ENCODE peak calls at places on chromosomes 6 and 20, in four cellular contexts. One of them, this sample, is unnamed. For H3K4me1, the result is how much of the 10 kb centered on the place peaks cover.

GRCh38 chr6:113122060-113122459 is 735.1 kb upstream of the MARCKS start:
- DNase-seq in esophagus muscularis mucosa: no peak
- DNase-seq in tibial nerve: no peak
- DNase-seq in GM23248: peak
- DNase-seq in this sample: no peak

GRCh38 chr20:955111-955510 is 39.0 kb upstream of the ANGPT4 start:
- DNase-seq in esophagus muscularis mucosa: no peak
- DNase-seq in tibial nerve: no peak
- DNase-seq in GM23248: no peak
- DNase-seq in this sample: no peak

GRCh38 chr20:18688676-18689075 is 100.8 kb downstream of the DTD1 start:
- DNase-seq in esophagus muscularis mucosa: no peak
- DNase-seq in tibial nerve: no peak
- DNase-seq in GM23248: no peak
- DNase-seq in this sample: no peak

GRCh38 chr6:169783971-169784930 is 32.8 kb downstream of the ERMARD start:
- DNase-seq in esophagus muscularis mucosa: no peak
- DNase-seq in tibial nerve: no peak
- DNase-seq in GM23248: no peak
- DNase-seq in this sample: no peak

GRCh38 chr6:92371809-92372208 is 1047.5 kb downstream of the EPHA7 start:
- DNase-seq in esophagus muscularis mucosa: no peak
- DNase-seq in tibial nerve: no peak
- DNase-seq in GM23248: no peak
- DNase-seq in this sample: no peak

GRCh38 chr6:137873273-137873762 is 6.3 kb downstream of the TNFAIP3 start:
- DNase-seq in esophagus muscularis mucosa: no peak
- DNase-seq in tibial nerve: peak
- DNase-seq in GM23248: peak
- DNase-seq in this sample: no peak

GRCh38 chr6:21887301-21888185 is 294.0 kb downstream of the SOX4 start:
- DNase-seq in esophagus muscularis mucosa: no peak
- DNase-seq in tibial nerve: no peak
- DNase-seq in GM23248: no peak
- DNase-seq in this sample: no peak

GRCh38 chr6:71468841-71469750 is 180.5 kb downstream of the OGFRL1 start:
- DNase-seq in esophagus muscularis mucosa: no peak
- DNase-seq in tibial nerve: no peak
- DNase-seq in GM23248: peak
- DNase-seq in this sample: no peak

GRCh38 chr6:81450180-81450579 is 302.3 kb downstream of the TENT5A start:
- DNase-seq in esophagus muscularis mucosa: no peak
- DNase-seq in tibial nerve: no peak
- DNase-seq in GM23248: peak
- DNase-seq in this sample: no peak

GRCh38 chr6:110017306-110017705 is 39.2 kb downstream of the GPR6 start:
- DNase-seq in esophagus muscularis mucosa: peak
- DNase-seq in tibial nerve: no peak
- DNase-seq in GM23248: no peak
- DNase-seq in this sample: no peak

GRCh38 chr6:110018486-110018885 is 40.4 kb downstream of the GPR6 start:
- DNase-seq in esophagus muscularis mucosa: no peak
- DNase-seq in tibial nerve: no peak
- DNase-seq in GM23248: no peak
- DNase-seq in this sample: no peak

GRCh38 chr6:110015206-110015605 is 37.1 kb downstream of the GPR6 start:
- DNase-seq in esophagus muscularis mucosa: no peak
- DNase-seq in tibial nerve: no peak
- DNase-seq in GM23248: no peak
- DNase-seq in this sample: no peak

GRCh38 chr6:110017946-110018345 is 39.8 kb downstream of the GPR6 start:
- DNase-seq in esophagus muscularis mucosa: peak
- DNase-seq in tibial nerve: no peak
- DNase-seq in GM23248: no peak
- DNase-seq in this sample: no peak

GRCh38 chr6:110013396-110013795 is 35.3 kb downstream of the GPR6 start:
- DNase-seq in esophagus muscularis mucosa: no peak
- DNase-seq in tibial nerve: no peak
- DNase-seq in GM23248: no peak
- DNase-seq in this sample: no peak
- H3K4me3 ChIP-seq in esophagus muscularis mucosa: no peak
- H3K4me3 ChIP-seq in tibial nerve: no peak
- H3K4me3 ChIP-seq in GM23248: no peak
- H3K4me3 ChIP-seq in this sample: no peak

DNA sequence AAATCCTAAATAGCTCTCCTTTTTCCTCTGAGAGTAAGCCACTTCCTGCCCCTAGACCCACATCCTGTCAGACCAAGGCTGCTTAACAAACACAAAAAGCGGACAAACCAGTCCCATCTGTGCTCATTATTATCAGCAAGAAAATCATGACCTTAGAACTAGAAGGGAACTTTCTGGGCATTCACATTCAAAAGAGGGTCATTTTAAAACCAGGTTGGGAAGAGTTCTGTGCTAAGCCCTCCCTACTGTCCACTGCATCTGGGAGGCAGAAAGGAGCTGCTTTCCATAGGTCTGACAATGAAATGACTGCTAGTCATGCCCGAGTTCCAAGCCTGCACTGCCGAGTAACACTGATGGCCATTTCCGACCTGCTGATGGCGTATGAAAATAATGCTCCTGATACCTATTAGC is 15.4 kb downstream of the EZR start:
- DNase-seq in esophagus muscularis mucosa: no peak
- DNase-seq in tibial nerve: no peak
- DNase-seq in GM23248: no peak
- DNase-seq in this sample: no peak
- H3K4me1 ChIP-seq in esophagus muscularis mucosa: half or more
- H3K4me1 ChIP-seq in tibial nerve: half or more
- H3K4me1 ChIP-seq in GM23248: under half
- H3K4me1 ChIP-seq in this sample: under half

DNA sequence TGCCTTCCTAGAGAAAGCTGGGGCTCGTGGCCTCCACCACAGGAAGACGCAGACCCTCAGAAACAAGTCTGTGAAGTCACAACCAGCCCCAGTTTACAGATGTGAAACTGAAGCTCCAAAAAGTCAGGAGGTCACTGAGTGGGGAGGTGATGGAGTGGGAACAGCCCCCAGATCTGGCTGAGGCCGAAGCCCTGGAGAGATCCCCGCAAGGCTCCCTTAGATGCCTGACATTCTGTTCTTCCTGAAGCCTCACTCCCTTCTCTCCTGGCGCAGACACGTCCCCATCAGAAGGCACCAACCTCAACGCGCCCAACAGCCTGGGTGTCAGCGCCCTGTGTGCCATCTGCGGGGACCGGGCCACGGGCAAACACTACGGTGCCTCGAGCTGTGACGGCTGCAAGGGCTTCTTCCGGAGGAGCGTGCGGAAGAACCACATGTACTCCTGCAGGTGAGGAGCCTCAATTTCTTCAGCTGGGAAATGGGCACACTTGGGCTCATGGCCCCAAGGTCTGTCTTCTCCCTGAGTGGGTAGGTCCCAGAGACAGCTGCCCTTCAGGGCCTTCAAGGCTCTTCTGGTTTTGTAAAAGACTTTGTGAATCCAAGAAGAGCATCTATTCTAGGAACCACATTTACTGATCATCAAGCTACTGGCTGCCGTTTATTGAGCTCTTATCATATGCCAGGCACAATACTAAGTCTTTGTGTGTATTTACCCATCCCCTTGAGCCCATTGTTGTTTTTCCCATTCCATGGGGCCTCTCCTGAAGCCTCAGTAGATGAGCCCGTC is 50.5 kb downstream of the HNF4A start:
- DNase-seq in esophagus muscularis mucosa: no peak
- DNase-seq in tibial nerve: no peak
- DNase-seq in GM23248: no peak
- DNase-seq in this sample: no peak
- H3K27ac ChIP-seq in esophagus muscularis mucosa: no peak
- H3K27ac ChIP-seq in tibial nerve: no peak
- H3K27ac ChIP-seq in GM23248: no peak
- H3K27ac ChIP-seq in this sample: no peak

DNA sequence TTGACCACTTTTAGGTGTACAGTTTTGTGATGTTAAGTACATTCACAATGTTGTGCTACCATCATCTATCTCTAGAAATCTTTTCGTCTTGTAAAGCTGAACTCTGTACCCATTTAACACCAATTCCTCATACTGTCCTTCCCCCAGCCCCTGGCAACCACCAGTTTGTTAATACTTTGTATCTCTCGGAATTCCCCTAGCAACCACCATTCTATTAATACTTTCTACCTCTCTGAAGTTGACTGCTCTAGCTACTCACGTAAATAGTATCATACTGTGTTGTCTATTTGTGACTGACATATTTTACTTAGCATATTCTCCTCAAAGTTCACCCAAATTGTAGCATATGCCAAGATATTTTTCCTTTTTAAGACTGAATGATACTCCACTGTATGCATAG is 82.3 kb upstream of the CLDN20 start:
- DNase-seq in esophagus muscularis mucosa: no peak
- DNase-seq in tibial nerve: no peak
- DNase-seq in GM23248: no peak
- DNase-seq in this sample: no peak
- H3K4me3 ChIP-seq in esophagus muscularis mucosa: no peak
- H3K4me3 ChIP-seq in tibial nerve: no peak
- H3K4me3 ChIP-seq in GM23248: no peak
- H3K4me3 ChIP-seq in this sample: no peak

This sample was measured in aorta.